ENCODE peak calls at places on chromosomes 3 and 15, in ten cellular contexts. P, J, C, S, G, D, T, W, V and E are unnamed samples.

GRCh38 chr3:97579365-97579764 is 185.2 kb upstream of the ARL6 start:
- DNase-seq in P (no peak), J (no peak), C (no peak), S (peak; percentile 14), G (no peak), D (no peak), T (no peak), W (no peak), V (no peak), E (peak; percentile 0)

GRCh38 chr3:29385056-29385455 is 104.2 kb downstream of the RBMS3 start:
- DNase-seq in P (no peak), J (no peak), C (no peak), S (no peak), G (no peak), D (peak; percentile 16), T (peak; percentile 66), W (no peak), V (peak; percentile 40), E (no peak)

GRCh38 chr3:98732239-98733054 is 30.7 kb upstream of the ST3GAL6 start:
- DNase-seq in P (peak; percentile 63), J (no peak), C (peak; percentile 82), S (peak; percentile 31), G (peak; percentile 89), D (peak; percentile 80), T (peak; percentile 60), W (peak; percentile 59), V (peak; percentile 54), E (peak; percentile 58)

GRCh38 chr3:71117572-71118247 is 465.8 kb downstream of the FOXP1 start:
- DNase-seq in P (no peak), J (no peak), C (no peak), S (no peak), G (no peak), D (no peak), T (peak; percentile 49), W (no peak), V (peak; percentile 47), E (no peak)

GRCh38 chr3:20353286-20353685 is 167.3 kb upstream of the SGO1 start:
- DNase-seq in P (no peak), J (no peak), C (no peak), S (no peak), G (no peak), D (no peak), T (no peak), W (no peak), V (no peak), E (no peak)

GRCh38 chr15:33068007-33068441 is 126.5 kb downstream of the FMN1 start:
- DNase-seq in P (peak; percentile 28), J (peak; percentile 81), C (peak; percentile 66), S (peak; percentile 67), G (peak; percentile 79), D (peak; percentile 28), T (peak; percentile 37), W (no peak), V (peak; percentile 68), E (peak; percentile 73)

GRCh38 chr3:38354588-38355344 is 8.2 kb downstream of the XYLB start:
- DNase-seq in P (no peak), J (no peak), C (no peak), S (no peak), G (no peak), D (no peak), T (no peak), W (peak; percentile 26), V (peak; percentile 33), E (peak; percentile 73)

GRCh38 chr15:60591491-60592385 is 112.8 kb upstream of the ICE2 start:
- DNase-seq in P (peak; percentile 63), J (peak; percentile 5), C (no peak), S (peak; percentile 21), G (peak; percentile 74), D (peak; percentile 79), T (peak; percentile 36), W (peak; percentile 53), V (peak; percentile 70), E (peak; percentile 39)

GRCh38 chr3:145882416-145882815 is 278.6 kb downstream of the PLOD2 start:
- DNase-seq in P (no peak), J (no peak), C (no peak), S (no peak), G (no peak), D (no peak), T (no peak), W (no peak), V (peak; percentile 52), E (peak; percentile 48)

GRCh38 chr3:46936733-46937250 is 39.8 kb downstream of the CCDC12 start:
- DNase-seq in P (no peak), J (no peak), C (no peak), S (no peak), G (no peak), D (no peak), T (peak; percentile 66), W (no peak), V (peak; percentile 78), E (no peak)

GRCh38 chr3:46935989-46936620 is 40.4 kb downstream of the CCDC12 start:
- DNase-seq in P (no peak), J (no peak), C (no peak), S (no peak), G (no peak), D (no peak), T (no peak), W (no peak), V (no peak), E (no peak)

GRCh38 chr3:46935168-46935858 is 41.2 kb downstream of the CCDC12 start:
- DNase-seq in P (peak; percentile 95), J (peak; percentile 80), C (peak; percentile 92), S (peak; percentile 83), G (peak; percentile 99), D (peak; percentile 59), T (peak; percentile 97), W (peak; percentile 98), V (peak; percentile 98), E (peak; percentile 87)

GRCh38 chr3:46939578-46940405 is 36.8 kb downstream of the CCDC12 start:
- DNase-seq in P (no peak), J (no peak), C (no peak), S (no peak), G (peak; percentile 34), D (no peak), T (no peak), W (no peak), V (no peak), E (no peak)

DNA sequence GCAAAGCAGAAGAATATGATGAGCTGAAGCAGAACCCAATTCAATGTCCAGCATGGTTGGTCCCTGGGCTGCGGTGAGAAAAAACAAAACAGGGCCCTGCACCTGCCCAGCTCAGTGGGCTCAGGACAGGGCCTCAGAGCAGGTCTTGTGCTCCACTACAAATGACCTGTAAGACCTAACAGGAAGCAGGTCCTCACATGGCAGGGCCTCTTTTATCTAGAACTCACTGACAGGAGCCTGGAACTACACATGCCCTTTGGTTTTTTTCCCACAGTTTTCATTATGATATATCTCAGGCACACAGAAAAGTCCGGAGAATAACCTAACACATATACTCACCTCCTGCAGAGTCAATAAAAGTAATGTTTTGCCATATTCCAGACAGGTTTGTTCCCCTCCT is 38.4 kb downstream of the CCDC12 start:
- DNase-seq in P (no peak), J (no peak), C (no peak), S (no peak), G (no peak), D (no peak), T (no peak), W (no peak), V (no peak), E (no peak)
- H3K27ac ChIP-seq in P (peak overlapping the region; percentile 67), J (no peak overlapping the region), C (no peak overlapping the region), S (peak overlapping the region; percentile 85), G (no peak overlapping the region), D (no peak overlapping the region), T (no peak overlapping the region), W (no peak overlapping the region), V (no peak overlapping the region), E (no peak overlapping the region)

GRCh38 chr15:48614051-48614450 is 31.5 kb downstream of the FBN1 start:
- DNase-seq in P (no peak), J (no peak), C (no peak), S (no peak), G (no peak), D (no peak), T (no peak), W (no peak), V (no peak), E (no peak)
- H3K4me2 ChIP-seq in P (no peak overlapping the region), J (no peak overlapping the region), C (no peak overlapping the region), S (no peak overlapping the region), G (no peak overlapping the region), D (no peak overlapping the region), T (no peak overlapping the region), W (no peak overlapping the region), V (no peak overlapping the region), E (no peak overlapping the region)

GRCh38 chr3:50624634-50625033 is 7.7 kb downstream of the MAPKAPK3 start:
- DNase-seq in P (no peak), J (peak; percentile 71), C (peak; percentile 45), S (no peak), G (peak; percentile 89), D (no peak), T (no peak), W (no peak), V (no peak), E (peak; percentile 63)

GRCh38 chr3:50625131-50625878 is 8.4 kb downstream of the MAPKAPK3 start:
- DNase-seq in P (no peak), J (no peak), C (no peak), S (no peak), G (no peak), D (peak; percentile 89), T (no peak), W (no peak), V (no peak), E (no peak)

GRCh38 chr3:50627407-50628051 is 10.6 kb downstream of the MAPKAPK3 start:
- DNase-seq in P (no peak), J (peak; percentile 41), C (no peak), S (peak; percentile 56), G (peak; percentile 89), D (peak; percentile 74), T (peak; percentile 74), W (peak; percentile 18), V (peak; percentile 92), E (peak; percentile 91)

GRCh38 chr3:50625879-50626182 is 8.9 kb downstream of the MAPKAPK3 start:
- DNase-seq in P (no peak), J (no peak), C (no peak), S (no peak), G (no peak), D (no peak), T (no peak), W (no peak), V (no peak), E (no peak)

DNA sequence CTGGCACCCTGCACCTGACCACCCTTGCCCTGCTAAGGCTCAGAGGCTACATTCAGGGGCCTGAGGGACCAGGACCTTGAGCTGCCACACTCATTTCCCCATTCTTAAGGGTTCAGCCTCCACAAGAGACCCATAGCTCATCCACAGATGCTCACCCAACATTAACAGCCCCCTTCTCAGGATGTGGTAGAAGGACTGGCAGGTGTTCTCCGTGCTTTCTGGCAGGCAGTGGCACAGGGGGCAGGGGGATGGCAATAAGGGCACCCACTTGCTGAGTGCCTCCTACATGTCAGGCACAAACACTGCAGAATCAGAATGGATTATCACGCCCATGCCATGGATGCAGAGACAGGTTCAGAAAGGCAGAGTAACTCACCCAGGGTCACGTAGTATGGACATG is 9.5 kb downstream of the MAPKAPK3 start:
- DNase-seq in P (no peak), J (no peak), C (no peak), S (no peak), G (no peak), D (no peak), T (no peak), W (no peak), V (no peak), E (no peak)
- H3K27ac ChIP-seq in P (no peak overlapping the region), J (no peak overlapping the region), C (no peak overlapping the region), S (no peak overlapping the region), G (no peak overlapping the region), D (no peak overlapping the region), T (no peak overlapping the region), W (no peak overlapping the region), V (no peak overlapping the region), E (no peak overlapping the region)

GRCh38 chr3:54134713-54135112 is 12.4 kb downstream of the CACNA2D3 start:
- DNase-seq in P (no peak), J (no peak), C (no peak), S (no peak), G (no peak), D (no peak), T (no peak), W (no peak), V (no peak), E (no peak)
- H3K4me2 ChIP-seq in P (no peak overlapping the region), J (no peak overlapping the region), C (no peak overlapping the region), S (no peak overlapping the region), G (no peak overlapping the region), D (no peak overlapping the region), T (no peak overlapping the region), W (no peak overlapping the region), V (no peak overlapping the region), E (no peak overlapping the region)